ENCODE peak calls at places on chromosomes 12 and 14, in five cellular contexts. One of them, this sample, is unnamed.
A peak's percentile ranks its signal among the peaks of the same experiment; 100 is the strongest.

GRCh38 chr14:34750233-34750632 is 35.8 kb upstream of the CFL2 start:
- DNase-seq in GM23338: no peak
- DNase-seq in neuronal stem cell: no peak
- DNase-seq in testis: no peak
- DNase-seq in astrocyte of the spinal cord: no peak
- DNase-seq in this sample: no peak

GRCh38 chr14:57871487-57872080 is 5.7 kb upstream of the SLC35F4 start:
- DNase-seq in GM23338: peak; percentile 77
- DNase-seq in neuronal stem cell: peak; percentile 32
- DNase-seq in testis: peak; percentile 43
- DNase-seq in astrocyte of the spinal cord: peak; percentile 77
- DNase-seq in this sample: peak; percentile 18

GRCh38 chr14:23013056-23014054 is 3.4 kb upstream of the C14orf93 start:
- DNase-seq in GM23338: no peak
- DNase-seq in neuronal stem cell: no peak
- DNase-seq in testis: no peak
- DNase-seq in astrocyte of the spinal cord: no peak
- DNase-seq in this sample: peak; percentile 28

GRCh38 chr12:56321027-56321426 is 5.2 kb upstream of the CNPY2 start:
- DNase-seq in GM23338: no peak
- DNase-seq in neuronal stem cell: no peak
- DNase-seq in testis: no peak
- DNase-seq in astrocyte of the spinal cord: no peak
- DNase-seq in this sample: no peak

GRCh38 chr14:63454863-63455622 is 88.1 kb downstream of the PPP2R5E start:
- DNase-seq in GM23338: peak; percentile 27
- DNase-seq in neuronal stem cell: no peak
- DNase-seq in testis: no peak
- DNase-seq in astrocyte of the spinal cord: peak; percentile 82
- DNase-seq in this sample: peak; percentile 57

GRCh38 chr12:24011927-24012326 is 62.5 kb upstream of the SOX5 start:
- DNase-seq in GM23338: no peak
- DNase-seq in neuronal stem cell: no peak
- DNase-seq in testis: no peak
- DNase-seq in astrocyte of the spinal cord: no peak
- DNase-seq in this sample: no peak

GRCh38 chr14:72063761-72064282 is 131.6 kb downstream of the RGS6 start:
- DNase-seq in GM23338: no peak
- DNase-seq in neuronal stem cell: no peak
- DNase-seq in testis: no peak
- DNase-seq in astrocyte of the spinal cord: no peak
- DNase-seq in this sample: no peak

GRCh38 chr12:124001343-124001742 is 28.3 kb downstream of the ZNF664 start:
- DNase-seq in GM23338: no peak
- DNase-seq in neuronal stem cell: no peak
- DNase-seq in testis: no peak
- DNase-seq in astrocyte of the spinal cord: no peak
- DNase-seq in this sample: no peak

GRCh38 chr12:67147447-67147846 is 121.7 kb upstream of the CAND1 start:
- DNase-seq in GM23338: no peak
- DNase-seq in neuronal stem cell: no peak
- DNase-seq in testis: no peak
- DNase-seq in astrocyte of the spinal cord: no peak
- DNase-seq in this sample: no peak

GRCh38 chr12:121673013-121673441 is 3.6 kb upstream of the MORN3 start:
- DNase-seq in GM23338: peak; percentile 24
- DNase-seq in neuronal stem cell: no peak
- DNase-seq in testis: peak; percentile 28
- DNase-seq in astrocyte of the spinal cord: no peak
- DNase-seq in this sample: peak; percentile 64

GRCh38 chr12:83408841-83409240 is 722.1 kb downstream of the TMTC2 start:
- DNase-seq in GM23338: no peak
- DNase-seq in neuronal stem cell: no peak
- DNase-seq in testis: no peak
- DNase-seq in astrocyte of the spinal cord: peak; percentile 68
- DNase-seq in this sample: no peak

GRCh38 chr12:24066865-24067264 is 117.4 kb upstream of the SOX5 start:
- DNase-seq in GM23338: no peak
- DNase-seq in neuronal stem cell: no peak
- DNase-seq in testis: no peak
- DNase-seq in astrocyte of the spinal cord: peak; percentile 90
- DNase-seq in this sample: no peak

GRCh38 chr14:94093418-94093817 is 12.3 kb downstream of the IFI27L1 start:
- DNase-seq in GM23338: no peak
- DNase-seq in neuronal stem cell: no peak
- DNase-seq in testis: no peak
- DNase-seq in astrocyte of the spinal cord: no peak
- DNase-seq in this sample: no peak

GRCh38 chr12:6337958-6338406 is 3.9 kb downstream of the TNFRSF1A start:
- DNase-seq in GM23338: no peak
- DNase-seq in neuronal stem cell: no peak
- DNase-seq in testis: no peak
- DNase-seq in astrocyte of the spinal cord: no peak
- DNase-seq in this sample: no peak
- H3K4me3 ChIP-seq in GM23338: peak overlapping the region; percentile 43
- H3K4me3 ChIP-seq in neuronal stem cell: no peak overlapping the region
- H3K4me3 ChIP-seq in testis: no peak overlapping the region
- H3K4me3 ChIP-seq in astrocyte of the spinal cord: peak overlapping the region; percentile 98
- H3K4me3 ChIP-seq in this sample: no peak overlapping the region

DNA sequence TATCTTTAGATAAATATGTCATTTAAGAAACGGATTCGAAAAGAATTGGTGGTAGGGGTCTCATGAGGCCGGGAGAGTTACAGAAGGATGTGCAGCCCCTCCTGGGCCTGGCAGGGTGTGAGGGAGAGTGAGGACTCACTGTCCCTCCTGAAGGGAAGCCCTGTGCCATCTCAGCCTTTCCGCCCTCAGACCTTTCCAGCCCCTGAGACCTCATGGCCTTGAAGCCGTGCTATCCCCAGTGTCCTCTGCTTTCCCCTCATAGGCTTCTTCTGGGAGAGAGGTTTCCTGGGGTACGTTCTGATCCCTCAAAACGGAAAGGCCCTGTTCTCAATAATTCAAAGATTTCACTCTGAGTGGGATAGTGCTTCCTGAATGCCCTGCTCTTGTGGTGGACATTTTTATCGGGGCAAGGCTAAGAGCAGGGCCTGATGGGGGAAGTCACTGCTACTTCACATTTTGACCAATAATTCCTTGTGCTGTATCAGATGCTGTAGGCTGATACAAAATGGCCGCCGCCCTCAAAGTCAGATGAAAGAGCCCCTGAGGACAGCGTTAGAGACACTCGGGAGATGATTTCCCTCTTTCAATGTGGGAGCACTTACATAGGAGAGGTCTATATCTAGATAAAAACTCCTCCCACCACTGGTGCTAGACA is 1.3 kb downstream of the CD4 start:
- DNase-seq in GM23338: no peak
- DNase-seq in neuronal stem cell: no peak
- DNase-seq in testis: no peak
- DNase-seq in astrocyte of the spinal cord: no peak
- DNase-seq in this sample: no peak
- H3K4me3 ChIP-seq in GM23338: no peak overlapping the region
- H3K4me3 ChIP-seq in neuronal stem cell: no peak overlapping the region
- H3K4me3 ChIP-seq in testis: no peak overlapping the region
- H3K4me3 ChIP-seq in astrocyte of the spinal cord: no peak overlapping the region
- H3K4me3 ChIP-seq in this sample: no peak overlapping the region

GRCh38 chr12:48998497-48999353 is 450 bp downstream of the DDN start:
- DNase-seq in GM23338: peak; percentile 65
- DNase-seq in neuronal stem cell: no peak
- DNase-seq in testis: no peak
- DNase-seq in astrocyte of the spinal cord: no peak
- DNase-seq in this sample: no peak

GRCh38 chr12:48996794-48997718 is 2.1 kb downstream of the DDN start:
- DNase-seq in GM23338: peak; percentile 95
- DNase-seq in neuronal stem cell: no peak
- DNase-seq in testis: peak; percentile 89
- DNase-seq in astrocyte of the spinal cord: peak; percentile 67
- DNase-seq in this sample: peak; percentile 91

GRCh38 chr12:48997719-48998496 is 1.3 kb downstream of the DDN start:
- DNase-seq in GM23338: peak; percentile 74
- DNase-seq in neuronal stem cell: no peak
- DNase-seq in testis: no peak
- DNase-seq in astrocyte of the spinal cord: no peak
- DNase-seq in this sample: peak; percentile 73

GRCh38 chr12:48999371-49000131 is at the start of gene DDN:
- DNase-seq in GM23338: peak; percentile 52
- DNase-seq in neuronal stem cell: no peak
- DNase-seq in testis: no peak
- DNase-seq in astrocyte of the spinal cord: peak; percentile 47
- DNase-seq in this sample: peak; percentile 95

GRCh38 chr12:49000346-49000745 is 1.2 kb upstream of the DDN start:
- DNase-seq in GM23338: no peak
- DNase-seq in neuronal stem cell: no peak
- DNase-seq in testis: no peak
- DNase-seq in astrocyte of the spinal cord: no peak
- DNase-seq in this sample: no peak
- H3K4me3 ChIP-seq in GM23338: no peak overlapping the region
- H3K4me3 ChIP-seq in neuronal stem cell: no peak overlapping the region
- H3K4me3 ChIP-seq in testis: no peak overlapping the region
- H3K4me3 ChIP-seq in astrocyte of the spinal cord: no peak overlapping the region
- H3K4me3 ChIP-seq in this sample: peak overlapping the region; percentile 89

DNA sequence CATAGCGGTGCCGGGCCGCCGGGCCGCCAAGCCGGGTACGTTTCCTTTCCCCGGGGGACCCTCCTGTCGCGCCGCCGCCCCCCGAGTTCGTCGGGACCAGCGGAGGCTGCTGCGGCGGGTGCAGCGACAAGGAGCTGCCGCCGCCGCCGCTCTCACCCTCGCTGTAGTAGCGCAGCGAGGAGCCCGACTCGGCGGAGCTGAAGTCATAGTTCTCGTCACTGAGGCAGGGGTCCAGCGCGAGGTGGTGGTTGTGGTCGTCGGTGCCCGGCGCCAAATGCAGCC is 555 bp downstream of the DDHD1 start:
- DNase-seq in GM23338: no peak
- DNase-seq in neuronal stem cell: no peak
- DNase-seq in testis: no peak
- DNase-seq in astrocyte of the spinal cord: no peak
- DNase-seq in this sample: no peak
- H3K4me3 ChIP-seq in GM23338: peak overlapping the region; percentile 92
- H3K4me3 ChIP-seq in neuronal stem cell: peak overlapping the region; percentile 96
- H3K4me3 ChIP-seq in testis: peak overlapping the region; percentile 79
- H3K4me3 ChIP-seq in astrocyte of the spinal cord: peak overlapping the region; percentile 85
- H3K4me3 ChIP-seq in this sample: peak overlapping the region; percentile 75

DNA sequence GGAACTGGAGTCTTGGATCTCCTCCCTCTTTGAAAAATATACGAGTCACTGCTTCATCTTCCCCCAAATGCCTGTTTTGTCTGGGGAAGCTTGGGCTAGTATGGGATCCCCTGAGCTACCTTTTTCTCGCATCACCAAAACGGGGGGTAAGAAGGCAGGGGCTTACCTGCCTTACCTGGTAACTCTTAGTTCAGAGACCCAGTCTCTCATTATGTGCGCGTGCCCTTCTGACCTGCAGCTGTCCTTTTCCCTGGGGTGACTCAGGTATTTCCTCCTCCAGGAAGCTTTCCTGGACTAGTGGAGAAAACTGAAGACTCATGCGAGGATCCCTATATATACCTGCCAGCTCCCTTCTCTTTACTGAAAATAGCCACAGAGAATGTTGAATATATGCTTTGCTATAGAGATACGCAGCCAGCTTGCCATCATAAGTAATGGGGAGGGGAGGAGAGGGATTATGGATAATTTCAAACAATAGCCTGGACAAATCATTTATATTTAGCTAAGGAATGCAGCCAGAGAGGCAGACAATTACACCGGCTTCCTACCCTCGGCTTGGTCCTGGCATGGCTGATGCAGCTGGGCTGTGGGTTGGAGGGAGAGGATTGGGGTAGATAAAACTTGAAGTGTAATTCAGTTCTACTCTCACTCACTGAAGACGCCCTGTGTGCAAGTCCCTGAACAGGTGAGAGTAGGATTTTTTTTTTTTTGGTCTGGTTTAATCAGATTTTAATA is 1.1 kb downstream of the TSPAN9 start:
- DNase-seq in GM23338: peak; percentile 54
- DNase-seq in neuronal stem cell: no peak
- DNase-seq in testis: no peak
- DNase-seq in astrocyte of the spinal cord: no peak
- DNase-seq in this sample: no peak
- H3K4me3 ChIP-seq in GM23338: peak overlapping the region; percentile 76
- H3K4me3 ChIP-seq in neuronal stem cell: no peak overlapping the region
- H3K4me3 ChIP-seq in testis: peak overlapping the region; percentile 81
- H3K4me3 ChIP-seq in astrocyte of the spinal cord: peak overlapping the region; percentile 85
- H3K4me3 ChIP-seq in this sample: peak overlapping the region; percentile 71

DNA sequence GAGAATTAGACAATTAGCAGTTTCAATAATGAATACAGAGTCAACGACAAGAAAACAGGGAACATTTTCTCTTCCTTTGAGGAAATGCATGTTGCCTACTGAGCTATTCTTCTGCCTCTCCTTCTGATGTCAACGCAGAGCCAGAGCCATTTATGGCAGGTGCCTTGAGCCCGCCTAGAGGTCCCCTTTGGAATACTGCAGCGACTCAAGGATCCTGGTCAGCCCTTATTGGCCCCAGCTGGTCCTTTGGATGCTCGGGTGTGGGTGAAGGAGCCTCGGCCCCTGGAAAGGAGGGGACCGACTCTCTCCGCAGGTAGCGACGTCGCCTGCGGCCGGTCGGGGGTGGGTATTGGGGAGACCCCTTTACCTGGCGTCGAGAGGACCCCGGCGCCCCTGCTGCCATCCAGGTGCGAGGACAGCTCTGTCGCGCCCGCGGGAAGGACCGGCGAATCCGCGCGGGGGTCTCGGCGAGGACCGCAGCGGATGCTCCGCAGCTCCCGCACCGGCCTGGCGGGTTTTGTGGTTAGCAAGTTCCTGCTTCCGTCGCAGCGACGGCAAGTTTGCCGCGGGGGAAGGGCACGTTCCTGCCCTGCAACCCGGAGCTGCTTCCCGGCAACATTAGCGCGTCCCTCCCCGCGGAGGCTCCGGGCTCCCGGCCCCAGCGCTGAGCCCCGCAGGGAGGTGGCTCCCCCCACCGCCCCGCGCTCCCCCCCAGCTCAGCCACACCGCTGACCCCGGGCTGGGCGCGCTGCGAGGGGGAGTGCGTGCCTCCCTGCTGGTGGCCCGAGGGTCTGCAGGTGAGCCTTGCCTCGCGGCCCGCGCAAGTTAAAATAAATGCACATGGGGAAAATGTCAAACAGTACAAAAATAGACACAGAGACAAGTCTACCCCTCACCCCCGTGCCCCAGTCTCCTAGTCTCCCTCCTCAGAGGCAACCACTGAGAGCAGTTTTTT is at the start of gene MANSC1:
- DNase-seq in GM23338: peak; percentile 86
- DNase-seq in neuronal stem cell: peak; percentile 49
- DNase-seq in testis: peak; percentile 72
- DNase-seq in astrocyte of the spinal cord: no peak
- DNase-seq in this sample: peak; percentile 72
- H3K4me3 ChIP-seq in GM23338: peak within 1 kb of the TSS; percentile 57
- H3K4me3 ChIP-seq in neuronal stem cell: peak within 1 kb of the TSS; percentile 86
- H3K4me3 ChIP-seq in testis: peak within 1 kb of the TSS; percentile 78
- H3K4me3 ChIP-seq in astrocyte of the spinal cord: peak within 1 kb of the TSS; percentile 56
- H3K4me3 ChIP-seq in this sample: peak within 1 kb of the TSS; percentile 79

GRCh38 chr12:14261096-14261495 is 104.4 kb upstream of the ATF7IP start:
- DNase-seq in GM23338: peak; percentile 60
- DNase-seq in neuronal stem cell: no peak
- DNase-seq in testis: no peak
- DNase-seq in astrocyte of the spinal cord: no peak
- DNase-seq in this sample: peak; percentile 19
- H3K4me3 ChIP-seq in GM23338: peak overlapping the region; percentile 37
- H3K4me3 ChIP-seq in neuronal stem cell: no peak overlapping the region
- H3K4me3 ChIP-seq in testis: no peak overlapping the region
- H3K4me3 ChIP-seq in astrocyte of the spinal cord: no peak overlapping the region
- H3K4me3 ChIP-seq in this sample: no peak overlapping the region